ENCODE peak calls at places on chromosomes 6 and 20, in five cellular contexts. One of them, this sample, is unnamed.
A peak's percentile ranks its signal among the peaks of the same experiment; 100 is the strongest.

GRCh38 chr20:56922497-56922896 is 293.4 kb downstream of the TFAP2C start:
- DNase-seq in hepatocyte: no peak
- DNase-seq in dorsolateral prefrontal cortex: no peak
- DNase-seq in spleen: no peak
- DNase-seq in GM06990: no peak
- DNase-seq in this sample: no peak

GRCh38 chr6:100622907-100623692 is 158.4 kb upstream of the SIM1 start:
- DNase-seq in spleen: no peak
- DNase-seq in GM06990: no peak
- DNase-seq in hepatocyte: no peak
- DNase-seq in dorsolateral prefrontal cortex: no peak
- DNase-seq in this sample: no peak

GRCh38 chr6:34520645-34521462 is 35.3 kb downstream of the SPDEF start:
- DNase-seq in dorsolateral prefrontal cortex: peak; percentile 44
- DNase-seq in hepatocyte: no peak
- DNase-seq in spleen: peak; percentile 64
- DNase-seq in GM06990: no peak
- DNase-seq in this sample: no peak

GRCh38 chr20:62927128-62927705 is 912 bp upstream of the DIDO1 start:
- DNase-seq in spleen: peak; percentile 81
- DNase-seq in dorsolateral prefrontal cortex: no peak
- DNase-seq in hepatocyte: no peak
- DNase-seq in GM06990: no peak
- DNase-seq in this sample: no peak

GRCh38 chr20:48298851-48299484 is 513.7 kb upstream of the SULF2 start:
- DNase-seq in spleen: no peak
- DNase-seq in hepatocyte: peak; percentile 71
- DNase-seq in dorsolateral prefrontal cortex: no peak
- DNase-seq in GM06990: no peak
- DNase-seq in this sample: no peak

GRCh38 chr6:118918326-118918725 is 16.6 kb downstream of the MCM9 start:
- DNase-seq in GM06990: no peak
- DNase-seq in spleen: no peak
- DNase-seq in dorsolateral prefrontal cortex: no peak
- DNase-seq in hepatocyte: no peak
- DNase-seq in this sample: no peak

GRCh38 chr6:24931752-24932691 is 3.7 kb downstream of the RIPOR2 start:
- DNase-seq in GM06990: peak; percentile 69
- DNase-seq in hepatocyte: no peak
- DNase-seq in spleen: peak; percentile 71
- DNase-seq in dorsolateral prefrontal cortex: no peak
- DNase-seq in this sample: no peak

GRCh38 chr6:56835612-56836011 is 119.3 kb upstream of the BEND6 start:
- DNase-seq in GM06990: no peak
- DNase-seq in spleen: no peak
- DNase-seq in dorsolateral prefrontal cortex: no peak
- DNase-seq in hepatocyte: no peak
- DNase-seq in this sample: no peak

GRCh38 chr6:137923866-137924616 is 57.0 kb downstream of the TNFAIP3 start:
- DNase-seq in dorsolateral prefrontal cortex: no peak
- DNase-seq in GM06990: no peak
- DNase-seq in hepatocyte: peak; percentile 6
- DNase-seq in spleen: no peak
- DNase-seq in this sample: no peak

GRCh38 chr6:40894962-40895799 is 143.8 kb downstream of the UNC5CL start:
- DNase-seq in hepatocyte: peak; percentile 82
- DNase-seq in GM06990: no peak
- DNase-seq in dorsolateral prefrontal cortex: no peak
- DNase-seq in spleen: no peak
- DNase-seq in this sample: no peak

GRCh38 chr20:58555078-58555765 is 40.0 kb upstream of the APCDD1L start:
- DNase-seq in GM06990: no peak
- DNase-seq in spleen: no peak
- DNase-seq in hepatocyte: no peak
- DNase-seq in dorsolateral prefrontal cortex: no peak
- DNase-seq in this sample: no peak

GRCh38 chr20:13274311-13274965 is 53.4 kb downstream of the ISM1 start:
- DNase-seq in GM06990: no peak
- DNase-seq in spleen: no peak
- DNase-seq in hepatocyte: peak; percentile 22
- DNase-seq in dorsolateral prefrontal cortex: no peak
- DNase-seq in this sample: no peak

GRCh38 chr6:35552285-35552917 is 39.7 kb upstream of the TULP1 start:
- DNase-seq in GM06990: peak; percentile 24
- DNase-seq in dorsolateral prefrontal cortex: no peak
- DNase-seq in spleen: peak; percentile 55
- DNase-seq in hepatocyte: peak; percentile 24
- DNase-seq in this sample: peak; percentile 61

GRCh38 chr6:146997062-146997461 is 207.2 kb upstream of the STXBP5 start:
- DNase-seq in GM06990: no peak
- DNase-seq in spleen: no peak
- DNase-seq in hepatocyte: no peak
- DNase-seq in dorsolateral prefrontal cortex: no peak
- DNase-seq in this sample: no peak

GRCh38 chr6:79335133-79335674 is 100.7 kb upstream of the HMGN3 start:
- DNase-seq in GM06990: peak; percentile 70
- DNase-seq in dorsolateral prefrontal cortex: no peak
- DNase-seq in spleen: no peak
- DNase-seq in hepatocyte: no peak
- DNase-seq in this sample: no peak

GRCh38 chr20:58251348-58251978 is 23.0 kb upstream of the ANKRD60 start:
- DNase-seq in hepatocyte: no peak
- DNase-seq in spleen: no peak
- DNase-seq in GM06990: no peak
- DNase-seq in dorsolateral prefrontal cortex: no peak
- DNase-seq in this sample: no peak

GRCh38 chr6:136792945-136793289 is 640 bp upstream of the MAP3K5 start:
- DNase-seq in spleen: peak; percentile 99
- DNase-seq in hepatocyte: peak; percentile 93
- DNase-seq in dorsolateral prefrontal cortex: peak; percentile 92
- DNase-seq in GM06990: peak; percentile 94
- DNase-seq in this sample: peak; percentile 93

GRCh38 chr6:16305788-16306187 is 67.4 kb downstream of the GMPR start:
- DNase-seq in dorsolateral prefrontal cortex: no peak
- DNase-seq in hepatocyte: no peak
- DNase-seq in spleen: no peak
- DNase-seq in GM06990: peak; percentile 63
- DNase-seq in this sample: no peak

GRCh38 chr6:165159459-165159858 is 149.9 kb downstream of the C6orf118 start:
- DNase-seq in GM06990: no peak
- DNase-seq in hepatocyte: no peak
- DNase-seq in dorsolateral prefrontal cortex: no peak
- DNase-seq in spleen: no peak
- DNase-seq in this sample: no peak

GRCh38 chr20:1696521-1697209 is 39.1 kb upstream of the SIRPG start:
- DNase-seq in GM06990: no peak
- DNase-seq in dorsolateral prefrontal cortex: no peak
- DNase-seq in spleen: no peak
- DNase-seq in hepatocyte: no peak
- DNase-seq in this sample: no peak

GRCh38 chr6:215335-216034 is 76.8 kb upstream of the DUSP22 start:
- DNase-seq in spleen: no peak
- DNase-seq in dorsolateral prefrontal cortex: no peak
- DNase-seq in GM06990: no peak
- DNase-seq in hepatocyte: no peak
- DNase-seq in this sample: peak; percentile 83

GRCh38 chr6:4133941-4134838 is 1.2 kb downstream of the ECI2 start:
- DNase-seq in GM06990: no peak
- DNase-seq in spleen: peak; percentile 78
- DNase-seq in dorsolateral prefrontal cortex: no peak
- DNase-seq in hepatocyte: no peak
- DNase-seq in this sample: no peak

GRCh38 chr20:17916365-17916996 is 52.1 kb downstream of the SNX5 start:
- DNase-seq in hepatocyte: no peak
- DNase-seq in spleen: no peak
- DNase-seq in GM06990: no peak
- DNase-seq in dorsolateral prefrontal cortex: no peak
- DNase-seq in this sample: no peak

GRCh38 chr20:37276494-37277252 is 12.8 kb upstream of the MANBAL start:
- DNase-seq in hepatocyte: peak; percentile 74
- DNase-seq in spleen: no peak
- DNase-seq in dorsolateral prefrontal cortex: peak; percentile 40
- DNase-seq in GM06990: peak; percentile 49
- DNase-seq in this sample: peak; percentile 8

GRCh38 chr6:132401120-132401940 is at the start of gene MOXD1:
- DNase-seq in spleen: peak; percentile 84
- DNase-seq in dorsolateral prefrontal cortex: peak; percentile 49
- DNase-seq in hepatocyte: peak; percentile 76
- DNase-seq in GM06990: peak; percentile 64
- DNase-seq in this sample: peak; percentile 46

GRCh38 chr20:38764563-38765355 is 16.5 kb downstream of the ACTR5 start:
- DNase-seq in dorsolateral prefrontal cortex: peak; percentile 83
- DNase-seq in GM06990: no peak
- DNase-seq in hepatocyte: peak; percentile 86
- DNase-seq in spleen: no peak
- DNase-seq in this sample: no peak

GRCh38 chr20:26167499-26167898 is 470.8 kb upstream of the ZNF337 start:
- DNase-seq in spleen: no peak
- DNase-seq in dorsolateral prefrontal cortex: no peak
- DNase-seq in GM06990: no peak
- DNase-seq in hepatocyte: no peak
- DNase-seq in this sample: no peak

GRCh38 chr6:18045507-18045906 is 58.1 kb upstream of the KIF13A start:
- DNase-seq in dorsolateral prefrontal cortex: no peak
- DNase-seq in spleen: no peak
- DNase-seq in hepatocyte: no peak
- DNase-seq in GM06990: no peak
- DNase-seq in this sample: no peak

GRCh38 chr6:137738197-137738596 is 128.9 kb upstream of the TNFAIP3 start:
- DNase-seq in GM06990: no peak
- DNase-seq in dorsolateral prefrontal cortex: no peak
- DNase-seq in spleen: no peak
- DNase-seq in hepatocyte: peak; percentile 40
- DNase-seq in this sample: peak; percentile 51

GRCh38 chr6:84227044-84227433 is 404 bp downstream of the CEP162 start:
- DNase-seq in GM06990: no peak
- DNase-seq in dorsolateral prefrontal cortex: no peak
- DNase-seq in spleen: peak; percentile 66
- DNase-seq in hepatocyte: peak; percentile 7
- DNase-seq in this sample: no peak

DNA sequence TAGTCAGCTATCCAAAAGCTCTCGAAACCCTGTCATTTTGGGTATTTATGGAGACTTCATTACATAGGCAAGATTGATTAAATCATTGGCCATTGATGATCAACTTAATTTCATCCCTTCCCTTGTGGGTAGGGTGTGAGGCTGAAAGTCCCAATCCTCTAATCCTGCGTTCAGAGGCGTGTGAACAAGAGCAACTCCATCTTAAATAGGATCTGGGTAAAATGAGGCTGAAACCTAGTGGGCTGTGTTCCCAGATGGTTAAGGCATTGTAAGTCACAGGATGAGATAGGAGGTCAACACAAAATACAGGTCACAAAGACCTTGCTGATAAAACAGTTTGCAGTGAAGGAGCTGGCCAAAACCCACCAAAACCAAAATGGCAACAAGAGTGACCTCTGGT is 641.7 kb upstream of the GJE1 start:
- DNase-seq in GM06990: no peak
- DNase-seq in spleen: no peak
- DNase-seq in hepatocyte: no peak
- DNase-seq in dorsolateral prefrontal cortex: no peak
- DNase-seq in this sample: no peak
- H3K27me3 ChIP-seq in GM06990: no peaks in the 10 kb centered on the region
- H3K27me3 ChIP-seq in spleen: no peaks in the 10 kb centered on the region
- H3K27me3 ChIP-seq in hepatocyte: no peaks in the 10 kb centered on the region
- H3K27me3 ChIP-seq in dorsolateral prefrontal cortex: no peaks in the 10 kb centered on the region
- H3K27me3 ChIP-seq in this sample: no peaks in the 10 kb centered on the region

GRCh38 chr6:37256692-37257319 is 766 bp upstream of the TBC1D22B start:
- DNase-seq in dorsolateral prefrontal cortex: no peak
- DNase-seq in hepatocyte: no peak
- DNase-seq in spleen: no peak
- DNase-seq in GM06990: no peak
- DNase-seq in this sample: no peak
- H3K4me3 ChIP-seq in dorsolateral prefrontal cortex: peak overlapping the region; percentile 81
- H3K4me3 ChIP-seq in hepatocyte: no peak overlapping the region
- H3K4me3 ChIP-seq in spleen: peak overlapping the region; percentile 84
- H3K4me3 ChIP-seq in GM06990: peak overlapping the region; percentile 99
- H3K4me3 ChIP-seq in this sample: peak overlapping the region; percentile 95

GRCh38 chr20:24446811-24447210 is 22.6 kb upstream of the SYNDIG1 start:
- DNase-seq in hepatocyte: no peak
- DNase-seq in spleen: no peak
- DNase-seq in dorsolateral prefrontal cortex: no peak
- DNase-seq in GM06990: no peak
- DNase-seq in this sample: no peak
- H3K27me3 ChIP-seq in hepatocyte: no peaks in the 10 kb centered on the region
- H3K27me3 ChIP-seq in spleen: no peaks in the 10 kb centered on the region
- H3K27me3 ChIP-seq in dorsolateral prefrontal cortex: no peaks in the 10 kb centered on the region
- H3K27me3 ChIP-seq in GM06990: no peaks in the 10 kb centered on the region
- H3K27me3 ChIP-seq in this sample: no peaks in the 10 kb centered on the region

DNA sequence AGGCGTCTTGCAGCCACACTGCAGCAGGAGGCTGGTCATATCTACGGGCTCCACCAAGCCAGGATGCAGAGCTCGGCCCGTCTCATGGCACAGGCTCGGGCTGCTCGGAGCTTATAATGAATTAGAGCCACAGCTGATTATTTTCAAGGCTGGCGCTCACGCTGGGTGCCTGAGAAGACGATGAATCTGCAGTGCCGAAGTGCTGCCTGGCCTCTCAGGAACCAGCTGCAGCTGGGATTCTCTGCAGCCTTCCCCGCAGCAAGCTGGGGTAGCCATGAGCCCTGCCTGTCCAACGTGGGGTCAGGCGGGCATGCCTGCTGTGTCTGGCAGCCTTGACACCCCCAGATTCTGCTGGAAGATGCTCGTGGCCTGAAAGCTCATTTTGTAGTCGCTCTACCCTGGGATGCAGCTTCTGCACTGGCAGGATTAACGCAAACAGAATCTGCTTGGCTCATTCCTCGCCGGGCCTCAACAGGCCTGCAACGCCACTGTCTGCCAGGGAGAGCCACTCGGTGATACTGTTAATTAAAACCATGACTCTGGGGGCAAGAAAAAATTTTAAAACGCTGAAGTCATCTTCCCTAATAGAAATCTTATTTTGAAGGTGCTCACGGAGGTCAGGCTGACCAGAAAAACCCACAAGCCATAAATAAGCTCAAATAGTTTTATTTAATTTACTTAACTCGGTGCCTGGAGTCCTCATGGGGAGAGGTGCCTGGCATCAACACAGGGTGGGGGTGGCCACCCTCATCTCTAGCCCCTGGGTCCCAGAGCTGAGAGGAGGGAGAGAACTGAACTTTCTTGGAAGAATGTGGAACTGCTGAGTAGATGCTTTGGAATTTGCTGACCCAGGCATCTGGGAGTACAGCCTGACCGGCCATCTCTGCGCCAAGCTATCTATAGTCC is 104.5 kb downstream of the CDH26 start:
- DNase-seq in hepatocyte: peak; percentile 31
- DNase-seq in GM06990: no peak
- DNase-seq in spleen: no peak
- DNase-seq in dorsolateral prefrontal cortex: peak; percentile 55
- DNase-seq in this sample: no peak
- H3K4me3 ChIP-seq in hepatocyte: no peak overlapping the region
- H3K4me3 ChIP-seq in GM06990: no peak overlapping the region
- H3K4me3 ChIP-seq in spleen: no peak overlapping the region
- H3K4me3 ChIP-seq in dorsolateral prefrontal cortex: peak overlapping the region; percentile 48
- H3K4me3 ChIP-seq in this sample: no peak overlapping the region